ENCODE peak calls at places on chromosomes 11 and 22, in four cellular contexts. G is H9, Q is mesendoderm, W is H1. C is an unnamed sample.

GRCh38 chr22:47593911-47594311 is 831.5 kb downstream of the TBC1D22A start:
- DNase-seq in W (no peak), Q (no peak), G (no peak), C (no peak)

GRCh38 chr22:43435851-43436535 is 24.2 kb downstream of the MPPED1 start:
- DNase-seq in G (peak), Q (no peak), W (no peak), C (no peak)

GRCh38 chr11:134522782-134523570 is 110.9 kb upstream of the B3GAT1 start:
- DNase-seq in G (no peak), Q (no peak), W (no peak), C (no peak)

GRCh38 chr11:119347242-119347641 is 737 bp upstream of the MFRP start:
- DNase-seq in W (no peak), Q (no peak), G (no peak), C (no peak)

GRCh38 chr11:107651672-107652071 is 60.2 kb downstream of the SLN start:
- DNase-seq in W (no peak), Q (peak), G (no peak), C (no peak)

GRCh38 chr11:122253541-122254317 is 137.7 kb upstream of the BLID start:
- DNase-seq in Q (peak), W (no peak), G (no peak), C (peak)

GRCh38 chr11:5767056-5767455 is 13.0 kb downstream of the OR52N4 start:
- DNase-seq in G (no peak), W (no peak), Q (no peak), C (no peak)

GRCh38 chr11:120219157-120219934 is 8.5 kb downstream of the OAF start:
- DNase-seq in G (no peak), Q (no peak), W (no peak), C (no peak)

GRCh38 chr11:112884012-112884767 is 77.0 kb upstream of the NCAM1 start:
- DNase-seq in W (no peak), G (no peak), Q (no peak), C (no peak)

GRCh38 chr11:60989108-60989650 is 17.7 kb downstream of the CD6 start:
- DNase-seq in Q (no peak), G (no peak), W (no peak), C (no peak)

GRCh38 chr11:75560644-75561043 is 1.4 kb upstream of the SERPINH1 start:
- DNase-seq in G (no peak), W (no peak), Q (no peak), C (peak)

GRCh38 chr11:34602245-34602644 is 18.6 kb upstream of the EHF start:
- DNase-seq in G (no peak), W (no peak), Q (no peak), C (no peak)

DNA sequence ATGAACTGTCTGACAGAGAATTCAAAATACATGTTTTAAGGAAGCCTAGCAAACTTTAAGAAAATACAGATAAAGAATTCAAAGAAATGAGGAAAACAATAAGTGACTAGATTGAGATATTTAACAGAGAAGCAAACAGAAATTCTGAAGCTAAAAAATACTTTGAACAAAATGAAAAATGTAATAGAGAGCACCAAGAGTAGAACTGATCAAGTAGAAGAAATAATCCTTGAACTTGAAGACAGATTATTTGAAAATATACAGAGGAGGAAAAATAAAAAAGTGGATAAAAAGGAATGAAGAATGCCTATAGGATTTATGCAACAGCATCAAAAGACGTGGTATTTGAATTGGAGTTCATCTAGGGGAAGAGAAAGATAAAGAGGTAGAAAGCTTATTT is 101.9 kb upstream of the OR4B1 start:
- DNase-seq in W (no peak), Q (no peak), G (no peak), C (no peak)
- H3K56ac ChIP-seq in W (no peak), Q (no peak), G (no peak), C (no peak)

DNA sequence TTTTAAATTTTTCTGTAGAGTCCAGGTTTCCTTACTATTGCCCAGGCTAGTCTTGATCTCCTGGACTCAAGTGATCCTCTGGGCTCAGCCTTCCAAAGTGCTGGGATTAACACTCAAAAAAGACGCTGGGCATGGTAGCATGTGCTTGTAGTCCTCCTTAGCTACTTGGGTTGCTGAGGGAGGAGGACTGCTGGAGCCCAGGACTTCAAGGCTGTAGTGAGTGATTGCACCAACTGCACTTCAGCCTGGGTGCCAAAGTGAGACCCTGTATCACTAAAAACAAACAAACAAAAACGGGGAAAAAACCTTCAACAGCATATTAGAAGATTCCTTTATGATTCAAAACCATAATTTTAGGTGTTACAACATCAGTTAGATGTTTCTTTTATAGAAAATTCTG is 44.6 kb downstream of the RSF1 start:
- DNase-seq in G (no peak), W (no peak), Q (no peak), C (no peak)
- H3K56ac ChIP-seq in G (no peak), W (no peak), Q (no peak), C (no peak)

DNA sequence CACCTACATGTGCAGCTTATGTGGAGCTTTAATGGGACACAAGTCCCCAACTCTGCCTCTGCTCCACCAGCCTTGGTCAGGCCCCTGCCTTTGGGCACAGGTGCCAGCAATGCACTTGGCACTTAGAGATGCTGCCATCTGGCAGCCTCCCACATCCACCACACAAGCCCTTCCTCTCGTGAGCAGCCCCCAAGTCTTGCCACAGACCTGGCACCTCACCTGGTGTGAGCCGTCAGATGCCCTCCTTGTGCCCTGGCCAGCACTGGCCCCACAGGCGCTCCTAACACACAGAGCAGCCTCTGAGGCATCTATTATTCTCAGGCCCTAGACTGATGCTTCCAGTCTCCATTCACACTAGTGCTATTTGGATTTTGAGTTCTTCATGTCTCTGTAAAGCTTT is 24.5 kb upstream of the SERPIND1 start:
- DNase-seq in Q (no peak), W (no peak), G (no peak), C (no peak)
- H3K56ac ChIP-seq in Q (no peak), W (no peak), G (no peak), C (no peak)

GRCh38 chr11:96241351-96241841 is 101.6 kb downstream of the MAML2 start:
- DNase-seq in W (no peak), G (no peak), Q (peak), C (no peak)
- H3K56ac ChIP-seq in W (no peak), G (no peak), Q (no peak), C (no peak)

DNA sequence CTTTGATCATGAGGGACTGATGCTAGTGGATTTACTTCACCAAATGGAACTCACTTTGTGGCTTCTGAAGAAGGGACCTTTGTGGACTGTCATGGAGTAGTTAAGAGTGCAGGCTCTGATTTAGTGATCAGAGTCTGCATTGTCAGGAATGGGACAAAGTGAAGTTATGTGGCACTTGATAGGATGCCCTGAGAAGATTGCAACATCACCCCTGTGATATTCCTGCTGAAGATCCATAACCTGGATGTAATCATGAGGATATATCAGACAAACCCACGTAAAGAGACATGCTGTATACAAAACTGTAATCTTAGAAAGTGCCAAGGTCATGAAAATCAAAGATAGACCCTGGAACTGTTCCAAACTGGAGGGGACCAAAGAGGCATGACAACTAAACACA is 1.6 kb upstream of the TFIP11 start:
- DNase-seq in G (no peak), Q (no peak), W (no peak), C (no peak)
- H3K56ac ChIP-seq in G (no peak), Q (no peak), W (no peak), C (no peak)

DNA sequence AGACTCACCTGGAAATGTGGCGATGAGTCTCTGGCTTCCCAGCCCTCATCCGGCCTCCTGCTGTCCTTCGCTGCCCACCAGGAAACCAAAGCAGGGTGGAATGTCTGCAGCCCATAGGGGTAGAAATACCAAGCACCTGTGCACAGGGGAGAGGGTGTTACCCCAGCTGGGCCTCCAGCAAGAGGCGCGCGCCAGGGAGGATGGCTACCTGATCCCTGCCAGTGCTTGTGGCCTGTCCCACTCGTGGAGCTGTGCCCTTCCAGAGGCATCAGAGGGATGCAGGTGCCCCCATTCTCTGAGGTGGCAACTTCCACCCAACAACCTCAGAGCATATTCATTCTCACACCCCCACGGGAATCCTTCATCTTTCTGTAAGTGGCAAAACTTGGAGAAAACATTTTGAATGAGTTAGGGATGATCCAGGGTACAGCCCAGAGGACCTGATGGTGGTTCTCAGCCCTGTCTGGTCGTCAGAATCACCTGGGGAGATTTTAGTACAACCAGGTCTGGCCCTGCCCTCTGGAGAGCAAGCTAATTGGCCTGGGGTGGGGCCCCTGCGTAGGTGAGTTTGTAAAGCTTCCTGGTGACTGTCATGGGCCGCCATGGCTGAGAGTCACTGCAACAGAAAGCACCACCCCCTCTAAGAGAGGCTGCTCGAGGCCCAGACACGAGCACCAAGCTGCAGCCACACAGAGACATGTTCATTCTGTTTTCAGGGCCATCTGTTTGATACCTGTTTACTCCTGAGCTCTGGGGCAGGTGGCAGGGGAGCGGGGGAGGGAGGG is 9.9 kb downstream of the SUN2 start:
- DNase-seq in Q (no peak), G (no peak), W (no peak), C (no peak)
- H3K56ac ChIP-seq in Q (no peak), G (no peak), W (no peak), C (no peak)

GRCh38 chr11:27977527-27977926 is 130.4 kb downstream of the KIF18A start:
- DNase-seq in W (no peak), G (no peak), Q (no peak), C (no peak)
- H3K56ac ChIP-seq in W (no peak), G (no peak), Q (no peak), C (no peak)

GRCh38 chr11:55726715-55727324 is 46.4 kb upstream of the OR5D13 start:
- DNase-seq in W (no peak), G (no peak), Q (peak), C (no peak)
- H3K56ac ChIP-seq in W (no peak), G (no peak), Q (no peak), C (no peak)

C was measured in IMR-90.